ENCODE peak calls at places on chromosomes 7 and 10, in seven cellular contexts. One of them, this sample, is unnamed.

GRCh38 chr7:143148651-143149050 is 16.8 kb downstream of the PIP start:
- DNase-seq in mesendoderm: no peak
- DNase-seq in stimulated activated CD4-positive, alpha-beta T cell treated with anti-CD3 and anti-CD28 coated beads, Interleukin-1b, Interleukin-23, amount 100 ng/mL, for 1 hour: no peak
- DNase-seq in nephron progenitor cell: no peak
- DNase-seq in stimulated activated CD8-positive, alpha-beta memory T cell treated with anti-CD3 and anti-CD28 coated beads, Interleukin-15, amount 100 ng/mL, for 24 hours: no peak
- DNase-seq in activated T-cell treated with anti-CD3 and anti-CD28 coated beads, Interleukin-2, amount 50 U/mL, for 1 hour: no peak
- DNase-seq in AML-193: no peak
- DNase-seq in this sample: no peak

GRCh38 chr7:153386581-153386980 is 627.0 kb downstream of the ACTR3B start:
- DNase-seq in mesendoderm: no peak
- DNase-seq in stimulated activated CD4-positive, alpha-beta T cell treated with anti-CD3 and anti-CD28 coated beads, Interleukin-1b, Interleukin-23, amount 100 ng/mL, for 1 hour: no peak
- DNase-seq in nephron progenitor cell: no peak
- DNase-seq in stimulated activated CD8-positive, alpha-beta memory T cell treated with anti-CD3 and anti-CD28 coated beads, Interleukin-15, amount 100 ng/mL, for 24 hours: no peak
- DNase-seq in activated T-cell treated with anti-CD3 and anti-CD28 coated beads, Interleukin-2, amount 50 U/mL, for 1 hour: no peak
- DNase-seq in AML-193: no peak
- DNase-seq in this sample: no peak

GRCh38 chr7:159014297-159015062 is 130.2 kb downstream of the VIPR2 start:
- DNase-seq in mesendoderm: no peak
- DNase-seq in stimulated activated CD4-positive, alpha-beta T cell treated with anti-CD3 and anti-CD28 coated beads, Interleukin-1b, Interleukin-23, amount 100 ng/mL, for 1 hour: no peak
- DNase-seq in nephron progenitor cell: no peak
- DNase-seq in stimulated activated CD8-positive, alpha-beta memory T cell treated with anti-CD3 and anti-CD28 coated beads, Interleukin-15, amount 100 ng/mL, for 24 hours: no peak
- DNase-seq in activated T-cell treated with anti-CD3 and anti-CD28 coated beads, Interleukin-2, amount 50 U/mL, for 1 hour: no peak
- DNase-seq in AML-193: no peak
- DNase-seq in this sample: no peak

GRCh38 chr10:2341298-2341697 is 604.0 kb upstream of the ADARB2 start:
- DNase-seq in mesendoderm: no peak
- DNase-seq in stimulated activated CD4-positive, alpha-beta T cell treated with anti-CD3 and anti-CD28 coated beads, Interleukin-1b, Interleukin-23, amount 100 ng/mL, for 1 hour: no peak
- DNase-seq in nephron progenitor cell: no peak
- DNase-seq in stimulated activated CD8-positive, alpha-beta memory T cell treated with anti-CD3 and anti-CD28 coated beads, Interleukin-15, amount 100 ng/mL, for 24 hours: no peak
- DNase-seq in activated T-cell treated with anti-CD3 and anti-CD28 coated beads, Interleukin-2, amount 50 U/mL, for 1 hour: no peak
- DNase-seq in AML-193: no peak
- DNase-seq in this sample: no peak

GRCh38 chr7:124323597-124323996 is 290.7 kb upstream of the TMEM229A start:
- DNase-seq in mesendoderm: no peak
- DNase-seq in stimulated activated CD4-positive, alpha-beta T cell treated with anti-CD3 and anti-CD28 coated beads, Interleukin-1b, Interleukin-23, amount 100 ng/mL, for 1 hour: no peak
- DNase-seq in nephron progenitor cell: no peak
- DNase-seq in stimulated activated CD8-positive, alpha-beta memory T cell treated with anti-CD3 and anti-CD28 coated beads, Interleukin-15, amount 100 ng/mL, for 24 hours: no peak
- DNase-seq in activated T-cell treated with anti-CD3 and anti-CD28 coated beads, Interleukin-2, amount 50 U/mL, for 1 hour: no peak
- DNase-seq in AML-193: no peak
- DNase-seq in this sample: no peak

GRCh38 chr7:131011976-131012375 is 278.0 kb upstream of the KLF14 start:
- DNase-seq in mesendoderm: no peak
- DNase-seq in stimulated activated CD4-positive, alpha-beta T cell treated with anti-CD3 and anti-CD28 coated beads, Interleukin-1b, Interleukin-23, amount 100 ng/mL, for 1 hour: no peak
- DNase-seq in nephron progenitor cell: no peak
- DNase-seq in stimulated activated CD8-positive, alpha-beta memory T cell treated with anti-CD3 and anti-CD28 coated beads, Interleukin-15, amount 100 ng/mL, for 24 hours: no peak
- DNase-seq in activated T-cell treated with anti-CD3 and anti-CD28 coated beads, Interleukin-2, amount 50 U/mL, for 1 hour: no peak
- DNase-seq in AML-193: peak; percentile 55
- DNase-seq in this sample: no peak

GRCh38 chr10:121527690-121528089 is 70.6 kb downstream of the FGFR2 start:
- DNase-seq in mesendoderm: peak; percentile 96
- DNase-seq in stimulated activated CD4-positive, alpha-beta T cell treated with anti-CD3 and anti-CD28 coated beads, Interleukin-1b, Interleukin-23, amount 100 ng/mL, for 1 hour: no peak
- DNase-seq in nephron progenitor cell: peak; percentile 55
- DNase-seq in stimulated activated CD8-positive, alpha-beta memory T cell treated with anti-CD3 and anti-CD28 coated beads, Interleukin-15, amount 100 ng/mL, for 24 hours: no peak
- DNase-seq in activated T-cell treated with anti-CD3 and anti-CD28 coated beads, Interleukin-2, amount 50 U/mL, for 1 hour: no peak
- DNase-seq in AML-193: no peak
- DNase-seq in this sample: no peak

GRCh38 chr7:116364469-116364868 is 135.1 kb upstream of the CAV2 start:
- DNase-seq in mesendoderm: no peak
- DNase-seq in stimulated activated CD4-positive, alpha-beta T cell treated with anti-CD3 and anti-CD28 coated beads, Interleukin-1b, Interleukin-23, amount 100 ng/mL, for 1 hour: no peak
- DNase-seq in nephron progenitor cell: no peak
- DNase-seq in stimulated activated CD8-positive, alpha-beta memory T cell treated with anti-CD3 and anti-CD28 coated beads, Interleukin-15, amount 100 ng/mL, for 24 hours: no peak
- DNase-seq in activated T-cell treated with anti-CD3 and anti-CD28 coated beads, Interleukin-2, amount 50 U/mL, for 1 hour: no peak
- DNase-seq in AML-193: no peak
- DNase-seq in this sample: no peak

GRCh38 chr10:103168436-103168835 is 24.6 kb downstream of the NT5C2 start:
- DNase-seq in mesendoderm: no peak
- DNase-seq in stimulated activated CD4-positive, alpha-beta T cell treated with anti-CD3 and anti-CD28 coated beads, Interleukin-1b, Interleukin-23, amount 100 ng/mL, for 1 hour: no peak
- DNase-seq in nephron progenitor cell: no peak
- DNase-seq in stimulated activated CD8-positive, alpha-beta memory T cell treated with anti-CD3 and anti-CD28 coated beads, Interleukin-15, amount 100 ng/mL, for 24 hours: no peak
- DNase-seq in activated T-cell treated with anti-CD3 and anti-CD28 coated beads, Interleukin-2, amount 50 U/mL, for 1 hour: no peak
- DNase-seq in AML-193: no peak
- DNase-seq in this sample: no peak

GRCh38 chr10:120392671-120393079 is 64.4 kb upstream of the PLPP4 start:
- DNase-seq in mesendoderm: no peak
- DNase-seq in stimulated activated CD4-positive, alpha-beta T cell treated with anti-CD3 and anti-CD28 coated beads, Interleukin-1b, Interleukin-23, amount 100 ng/mL, for 1 hour: no peak
- DNase-seq in nephron progenitor cell: no peak
- DNase-seq in stimulated activated CD8-positive, alpha-beta memory T cell treated with anti-CD3 and anti-CD28 coated beads, Interleukin-15, amount 100 ng/mL, for 24 hours: no peak
- DNase-seq in activated T-cell treated with anti-CD3 and anti-CD28 coated beads, Interleukin-2, amount 50 U/mL, for 1 hour: no peak
- DNase-seq in AML-193: no peak
- DNase-seq in this sample: no peak

GRCh38 chr7:33998487-33998886 is 93.1 kb downstream of the BMPER start:
- DNase-seq in mesendoderm: no peak
- DNase-seq in stimulated activated CD4-positive, alpha-beta T cell treated with anti-CD3 and anti-CD28 coated beads, Interleukin-1b, Interleukin-23, amount 100 ng/mL, for 1 hour: no peak
- DNase-seq in nephron progenitor cell: no peak
- DNase-seq in stimulated activated CD8-positive, alpha-beta memory T cell treated with anti-CD3 and anti-CD28 coated beads, Interleukin-15, amount 100 ng/mL, for 24 hours: no peak
- DNase-seq in activated T-cell treated with anti-CD3 and anti-CD28 coated beads, Interleukin-2, amount 50 U/mL, for 1 hour: no peak
- DNase-seq in AML-193: no peak
- DNase-seq in this sample: no peak

This sample was measured in H7.